ENCODE peak calls at places on chromosomes 1 and 21, in four cellular contexts. Q, E, B and Z are unnamed samples.
A peak's percentile ranks its signal among the peaks of the same experiment; 100 is the strongest.

GRCh38 chr1:160711528-160712311 is at the start of gene CD48:
- DNase-seq in Q (no peak), E (no peak), B (no peak), Z (no peak)

GRCh38 chr1:229590119-229590518 is 31.6 kb upstream of the ABCB10 start:
- DNase-seq in Q (no peak), E (no peak), B (no peak), Z (no peak)

GRCh38 chr1:185971688-185972087 is 237.5 kb downstream of the HMCN1 start:
- DNase-seq in Q (no peak), E (no peak), B (no peak), Z (no peak)

GRCh38 chr21:44010429-44010828 is 1.7 kb upstream of the TRAPPC10 start:
- DNase-seq in Q (no peak), E (no peak), B (no peak), Z (no peak)

GRCh38 chr21:42722153-42722552 is 68.7 kb downstream of the PDE9A start:
- DNase-seq in Q (no peak), E (no peak), B (no peak), Z (no peak)

GRCh38 chr1:204493882-204494280 is 724 bp downstream of the PIK3C2B start:
- DNase-seq in Q (peak; percentile 78), E (peak; percentile 46), B (no peak), Z (no peak)

GRCh38 chr21:19468981-19469715 is 1065.6 kb upstream of the TMPRSS15 start:
- DNase-seq in Q (no peak), E (no peak), B (no peak), Z (no peak)

GRCh38 chr21:45800339-45801080 is 157.0 kb downstream of the PCBP3 start:
- DNase-seq in Q (no peak), E (no peak), B (no peak), Z (no peak)

GRCh38 chr1:68495532-68495931 is 1.4 kb downstream of the DEPDC1 start:
- DNase-seq in Q (peak; percentile 14), E (no peak), B (no peak), Z (no peak)

GRCh38 chr1:245177071-245177900 is 22.5 kb downstream of the KIF26B start:
- DNase-seq in Q (peak; percentile 71), E (no peak), B (no peak), Z (no peak)

GRCh38 chr1:70083519-70083918 is 121.9 kb downstream of the LRRC40 start:
- DNase-seq in Q (no peak), E (no peak), B (no peak), Z (no peak)

GRCh38 chr21:21688877-21689276 is 690.7 kb downstream of the NCAM2 start:
- DNase-seq in Q (peak; percentile 5), E (no peak), B (no peak), Z (no peak)

GRCh38 chr1:161068306-161069200 is 1.1 kb downstream of the ARHGAP30 start:
- DNase-seq in Q (no peak), E (peak; percentile 71), B (peak; percentile 86), Z (no peak)

GRCh38 chr1:218369688-218370511 is 24.8 kb downstream of the TGFB2 start:
- DNase-seq in Q (no peak), E (no peak), B (no peak), Z (no peak)

GRCh38 chr21:29893687-29894086 is 46.1 kb downstream of the GRIK1 start:
- DNase-seq in Q (no peak), E (no peak), B (no peak), Z (no peak)

GRCh38 chr1:36693116-36693515 is 210.4 kb upstream of the CSF3R start:
- DNase-seq in Q (no peak), E (no peak), B (no peak), Z (no peak)

GRCh38 chr1:209618756-209619420 is 33.3 kb downstream of the LAMB3 start:
- DNase-seq in Q (peak; percentile 53), E (no peak), B (no peak), Z (no peak)

GRCh38 chr1:92784051-92784638 is 763 bp downstream of the EVI5 start:
- DNase-seq in Q (no peak), E (peak; percentile 29), B (peak; percentile 32), Z (peak; percentile 27)

GRCh38 chr1:116764466-116764896 is 10.3 kb downstream of the CD2 start:
- DNase-seq in Q (no peak), E (no peak), B (peak; percentile 37), Z (no peak)

GRCh38 chr1:87513971-87514660 is 185.4 kb downstream of the LMO4 start:
- DNase-seq in Q (no peak), E (no peak), B (no peak), Z (no peak)

GRCh38 chr1:30715216-30715615 is 8.2 kb downstream of the MATN1 start:
- DNase-seq in Q (no peak), E (no peak), B (no peak), Z (no peak)

GRCh38 chr1:2555634-2556276 is 416 bp upstream of the TNFRSF14 start:
- DNase-seq in Q (no peak), E (peak; percentile 77), B (no peak), Z (peak; percentile 75)

GRCh38 chr1:52142220-52143153 is 598 bp downstream of the ZFYVE9 start:
- DNase-seq in Q (peak; percentile 82), E (peak; percentile 32), B (no peak), Z (peak; percentile 32)

GRCh38 chr1:26015358-26015757 is 6.2 kb upstream of the EXTL1 start:
- DNase-seq in Q (no peak), E (no peak), B (no peak), Z (no peak)

GRCh38 chr1:4924356-4924755 is 269.9 kb downstream of the AJAP1 start:
- DNase-seq in Q (no peak), E (no peak), B (no peak), Z (no peak)

GRCh38 chr1:35881850-35882273 is 1.1 kb upstream of the AGO1 start:
- DNase-seq in Q (no peak), E (no peak), B (no peak), Z (no peak)

DNA sequence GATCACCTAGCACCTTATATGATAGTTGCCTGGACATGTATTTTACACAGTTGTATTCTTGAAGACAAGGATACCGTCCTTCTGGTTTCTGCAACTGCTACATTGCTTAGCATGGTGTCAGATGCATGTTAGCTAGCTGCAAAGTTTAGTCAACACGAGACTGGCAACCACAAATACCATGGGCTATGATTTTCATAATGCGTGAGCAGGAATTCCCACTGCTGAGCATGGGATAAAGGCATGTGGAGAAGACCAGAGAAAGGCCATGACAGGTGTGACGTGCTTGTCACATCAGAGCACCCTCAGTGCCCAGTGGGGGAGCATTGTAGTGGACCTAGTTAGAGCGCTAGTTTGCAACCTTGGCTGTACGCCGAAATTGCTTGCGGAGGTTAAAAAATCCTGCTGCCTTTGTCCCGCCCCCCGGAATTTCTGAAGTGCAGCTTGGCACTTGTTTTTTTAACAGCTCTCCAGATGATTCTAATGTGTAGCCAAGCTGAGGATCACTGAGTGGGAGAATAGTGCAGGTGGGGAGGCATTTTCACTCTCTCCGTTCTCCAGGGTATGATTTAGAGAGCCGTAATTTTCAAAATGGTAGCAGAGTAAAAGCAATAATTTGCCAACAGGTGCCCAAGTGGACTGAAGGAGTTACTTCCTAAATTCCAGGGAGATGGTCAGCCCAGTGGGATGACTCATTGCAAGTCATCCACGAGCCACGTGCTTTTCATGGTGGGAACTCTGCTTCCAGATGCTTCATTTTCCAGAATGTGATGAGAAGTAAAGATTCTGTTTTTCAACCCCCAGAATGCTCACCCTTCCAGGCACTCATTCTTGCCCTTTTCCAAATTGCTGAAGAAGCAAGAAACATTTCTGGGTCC is 81.0 kb downstream of the CNIH3 start:
- DNase-seq in Q (no peak), E (no peak), B (no peak), Z (no peak)
- TF ChIP-seq TAF1 in Q (no peak), E (no peak), B (no peak), Z (no peak)

GRCh38 chr1:202343652-202344349 is 2.1 kb upstream of the UBE2T start:
- DNase-seq in Q (peak; percentile 37), E (no peak), B (no peak), Z (no peak)
- TF ChIP-seq TAF1 in Q (no peak), E (no peak), B (no peak), Z (no peak)

GRCh38 chr1:41978986-41979385 is 60.3 kb upstream of the HIVEP3 start:
- DNase-seq in Q (no peak), E (no peak), B (no peak), Z (no peak)

GRCh38 chr1:41975850-41976569 is 57.3 kb upstream of the HIVEP3 start:
- DNase-seq in Q (no peak), E (no peak), B (no peak), Z (no peak)

GRCh38 chr1:41976671-41977070 is 57.9 kb upstream of the HIVEP3 start:
- DNase-seq in Q (no peak), E (no peak), B (no peak), Z (no peak)

GRCh38 chr1:41975121-41975520 is 56.4 kb upstream of the HIVEP3 start:
- DNase-seq in Q (peak; percentile 41), E (no peak), B (no peak), Z (no peak)

GRCh38 chr1:41977329-41977728 is 58.6 kb upstream of the HIVEP3 start:
- DNase-seq in Q (no peak), E (no peak), B (no peak), Z (no peak)
- TF ChIP-seq TAF1 in Q (no peak), E (no peak), B (no peak), Z (no peak)

GRCh38 chr1:16324456-16324890 is 27.8 kb downstream of the FBXO42 start:
- DNase-seq in Q (no peak), E (no peak), B (no peak), Z (no peak)
- TF ChIP-seq TAF1 in Q (no peak), E (no peak), B (no peak), Z (no peak)

GRCh38 chr1:24266398-24266941 is 52.7 kb upstream of the GRHL3 start:
- DNase-seq in Q (no peak), E (no peak), B (no peak), Z (no peak)
- TF ChIP-seq TAF1 in Q (no peak), E (no peak), B (no peak), Z (no peak)

GRCh38 chr1:184025242-184025675 is 12.3 kb downstream of the COLGALT2 start:
- DNase-seq in Q (no peak), E (no peak), B (no peak), Z (no peak)

GRCh38 chr1:184031127-184032107 is 6.1 kb downstream of the COLGALT2 start:
- DNase-seq in Q (no peak), E (no peak), B (no peak), Z (no peak)

GRCh38 chr1:184030433-184031126 is 6.9 kb downstream of the COLGALT2 start:
- DNase-seq in Q (no peak), E (no peak), B (no peak), Z (no peak)

GRCh38 chr1:184028854-184029623 is 8.5 kb downstream of the COLGALT2 start:
- DNase-seq in Q (peak; percentile 9), E (no peak), B (no peak), Z (no peak)

GRCh38 chr1:184027751-184028682 is 9.5 kb downstream of the COLGALT2 start:
- DNase-seq in Q (no peak), E (no peak), B (no peak), Z (no peak)
- TF ChIP-seq TAF1 in Q (no peak), E (no peak), B (no peak), Z (no peak)

GRCh38 chr1:12601690-12602632 is 16.0 kb downstream of the DHRS3 start:
- DNase-seq in Q (peak; percentile 42), E (no peak), B (no peak), Z (no peak)
- TF ChIP-seq TAF1 in Q (no peak), E (no peak), B (no peak), Z (no peak)

DNA sequence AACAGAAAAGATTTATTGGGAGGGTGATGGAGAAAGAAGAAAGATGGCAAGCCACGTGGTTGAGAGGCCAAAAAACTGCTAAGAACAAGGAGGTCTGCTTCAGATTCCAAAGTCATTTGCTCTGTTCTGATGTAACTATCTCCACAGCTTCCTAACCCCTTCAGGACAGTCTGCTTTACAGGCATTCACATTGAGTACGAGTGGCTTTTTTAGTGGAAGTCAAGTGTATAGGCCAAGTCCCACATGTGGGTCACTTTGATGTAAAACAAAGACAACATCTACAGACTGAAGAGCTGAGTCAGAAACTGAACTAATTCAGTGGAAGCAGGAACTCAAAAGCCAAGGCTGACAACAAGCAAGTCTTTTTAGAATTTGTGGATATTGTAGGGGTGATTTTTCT is 128.7 kb upstream of the F3 start:
- DNase-seq in Q (no peak), E (no peak), B (no peak), Z (no peak)
- TF ChIP-seq TAF1 in Q (no peak), E (no peak), B (no peak), Z (no peak)